ENCODE peak calls at places on chromosome 7, in six cellular contexts. W is mammary epithelial cell, N is fibroblast of lung, U is H9, T is IMR-90, E is neural progenitor cell. R is an unnamed sample.

GRCh38 chr7:155324012-155324917 is 26.6 kb downstream of the INSIG1 start:
- DNase-seq in W (no peak), N (no peak), U (no peak), T (no peak), E (no peak), R (no peak)

GRCh38 chr7:35975851-35976454 is 175.1 kb downstream of the SEPTIN7 start:
- DNase-seq in W (peak; percentile 59), N (peak; percentile 85), U (no peak), T (peak; percentile 77), E (peak; percentile 80), R (peak; percentile 84)

GRCh38 chr7:150373049-150373801 is 4.6 kb downstream of the REPIN1 start:
- DNase-seq in W (no peak), N (no peak), U (peak; percentile 34), T (no peak), E (peak; percentile 1), R (no peak)

GRCh38 chr7:77428777-77429231 is 12.7 kb upstream of the GSAP start:
- DNase-seq in W (no peak), N (no peak), U (no peak), T (no peak), E (peak; percentile 11), R (no peak)

GRCh38 chr7:63044721-63045120 is 953.9 kb upstream of the ZNF722 start:
- DNase-seq in W (no peak), N (no peak), U (no peak), T (no peak), E (no peak), R (no peak)

GRCh38 chr7:27154901-27155815 is 1.3 kb downstream of the HOXA7 start:
- DNase-seq in W (peak; percentile 84), N (no peak), U (no peak), T (no peak), E (no peak), R (no peak)

GRCh38 chr7:39659356-39660013 is 36.1 kb downstream of the RALA start:
- DNase-seq in W (no peak), N (no peak), U (no peak), T (peak; percentile 41), E (no peak), R (no peak)

GRCh38 chr7:42843209-42843800 is 68.6 kb downstream of the C7orf25 start:
- DNase-seq in W (no peak), N (peak; percentile 61), U (peak; percentile 75), T (peak; percentile 31), E (peak; percentile 78), R (peak; percentile 63)

GRCh38 chr7:41010418-41010817 is 692.5 kb downstream of the INHBA start:
- DNase-seq in W (no peak), N (peak; percentile 47), U (no peak), T (peak; percentile 10), E (no peak), R (no peak)

GRCh38 chr7:41005381-41005901 is 697.4 kb downstream of the INHBA start:
- DNase-seq in W (peak; percentile 88), N (peak; percentile 92), U (no peak), T (peak; percentile 92), E (no peak), R (peak; percentile 81)

GRCh38 chr7:41006591-41006990 is 696.3 kb downstream of the INHBA start:
- DNase-seq in W (peak; percentile 84), N (peak; percentile 58), U (no peak), T (peak; percentile 44), E (no peak), R (peak; percentile 97)

GRCh38 chr7:41010967-41011366 is 691.9 kb downstream of the INHBA start:
- DNase-seq in W (no peak), N (no peak), U (no peak), T (no peak), E (no peak), R (no peak)

GRCh38 chr7:41007351-41007751 is 695.5 kb downstream of the INHBA start:
- DNase-seq in W (no peak), N (no peak), U (no peak), T (no peak), E (no peak), R (peak; percentile 31)
- H3K4me1 ChIP-seq in W (peaks cover 48% of the 10 kb centered on the region), N (peaks cover 9% of the 10 kb centered on the region), U (no peaks in the 10 kb centered on the region), T (peaks cover 20% of the 10 kb centered on the region), E (no peaks in the 10 kb centered on the region), R (peaks cover 53% of the 10 kb centered on the region)

GRCh38 chr7:11128500-11128899 is 154.8 kb downstream of the PHF14 start:
- DNase-seq in W (no peak), N (no peak), U (no peak), T (no peak), E (no peak), R (no peak)
- H3K27ac ChIP-seq in W (no peak overlapping the region), N (no peak overlapping the region), U (no peak overlapping the region), T (no peak overlapping the region), E (no peak overlapping the region), R (no peak overlapping the region)

DNA sequence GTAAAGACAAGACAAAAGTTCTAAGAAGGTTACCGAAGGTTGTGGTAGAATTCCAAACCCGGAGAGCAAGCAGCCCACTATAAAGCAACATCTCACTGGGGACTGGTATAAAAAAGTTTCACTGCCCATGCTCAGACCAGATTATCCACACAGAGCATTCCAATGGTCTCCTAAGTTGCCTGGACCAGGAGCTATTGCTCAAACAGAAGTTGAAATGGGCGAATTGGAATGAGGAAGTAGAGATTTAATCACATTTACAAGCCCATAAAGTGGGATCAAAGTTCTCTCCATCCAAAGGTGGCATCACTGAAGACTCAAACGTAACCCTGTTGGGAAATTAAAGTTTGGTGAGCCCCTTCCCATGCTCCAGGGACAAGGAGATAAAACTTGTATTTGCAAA is 19.8 kb downstream of the OR2F1 start:
- DNase-seq in W (peak; percentile 19), N (no peak), U (no peak), T (no peak), E (no peak), R (peak; percentile 82)
- H2AFZ ChIP-seq in W (no peak overlapping the region), N (no peak overlapping the region), U (no peak overlapping the region), T (no peak overlapping the region), E (no peak overlapping the region), R (peak overlapping the region; percentile 61)

GRCh38 chr7:29416906-29417305 is 146.7 kb upstream of the PRR15 start:
- DNase-seq in W (no peak), N (no peak), U (no peak), T (no peak), E (no peak), R (no peak)

GRCh38 chr7:29412912-29413311 is 150.7 kb upstream of the PRR15 start:
- DNase-seq in W (no peak), N (no peak), U (no peak), T (no peak), E (no peak), R (peak; percentile 32)

GRCh38 chr7:29413511-29414178 is 150.0 kb upstream of the PRR15 start:
- DNase-seq in W (peak; percentile 79), N (no peak), U (no peak), T (no peak), E (no peak), R (peak; percentile 41)

GRCh38 chr7:29415215-29415614 is 148.4 kb upstream of the PRR15 start:
- DNase-seq in W (no peak), N (no peak), U (no peak), T (no peak), E (no peak), R (no peak)

DNA sequence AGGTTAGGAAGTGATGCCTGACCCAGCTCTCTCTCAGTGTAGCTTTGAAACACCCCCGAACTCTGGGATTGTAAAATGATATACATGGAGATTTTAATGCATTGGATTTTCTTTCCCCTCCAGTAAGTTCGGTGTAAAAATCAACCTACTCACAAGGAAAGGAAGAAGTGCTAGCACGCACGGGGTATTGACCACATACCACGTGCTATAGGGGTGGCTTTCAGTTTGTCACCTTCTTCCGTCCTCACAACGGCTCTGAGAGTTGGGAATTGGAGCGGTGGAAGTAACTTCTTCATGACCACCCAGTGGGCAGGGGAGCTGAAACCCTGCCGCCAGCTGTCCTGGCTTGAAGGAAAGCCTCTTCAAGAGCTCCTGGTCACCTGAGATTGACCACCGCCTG is 149.4 kb upstream of the PRR15 start:
- DNase-seq in W (no peak), N (no peak), U (no peak), T (no peak), E (no peak), R (no peak)
- H3K4me1 ChIP-seq in W (peaks cover 14% of the 10 kb centered on the region), N (no peaks in the 10 kb centered on the region), U (no peaks in the 10 kb centered on the region), T (no peaks in the 10 kb centered on the region), E (no peaks in the 10 kb centered on the region), R (peaks cover 3% of the 10 kb centered on the region)

DNA sequence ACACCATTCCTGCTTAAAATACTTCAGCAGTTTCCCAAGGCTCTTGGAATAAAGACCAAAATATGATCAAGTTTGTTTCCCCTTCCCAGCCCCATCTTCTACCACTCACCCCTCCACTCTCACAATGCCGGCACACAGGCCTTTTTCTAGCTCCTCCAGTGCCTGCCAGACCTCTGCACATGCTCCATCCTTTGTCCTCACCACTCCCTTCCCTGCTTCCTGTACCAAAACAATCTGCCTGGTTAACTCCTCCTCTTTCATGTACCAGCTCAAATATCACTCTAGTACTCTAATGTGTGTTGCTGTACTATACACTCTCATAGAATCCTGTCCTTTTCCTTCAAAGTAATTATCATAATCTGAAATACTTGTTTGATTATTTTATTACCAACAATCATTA is 19.4 kb downstream of the SCRN1 start:
- DNase-seq in W (no peak), N (no peak), U (no peak), T (no peak), E (no peak), R (peak; percentile 9)
- H3K27ac ChIP-seq in W (no peak overlapping the region), N (no peak overlapping the region), U (no peak overlapping the region), T (no peak overlapping the region), E (no peak overlapping the region), R (no peak overlapping the region)

DNA sequence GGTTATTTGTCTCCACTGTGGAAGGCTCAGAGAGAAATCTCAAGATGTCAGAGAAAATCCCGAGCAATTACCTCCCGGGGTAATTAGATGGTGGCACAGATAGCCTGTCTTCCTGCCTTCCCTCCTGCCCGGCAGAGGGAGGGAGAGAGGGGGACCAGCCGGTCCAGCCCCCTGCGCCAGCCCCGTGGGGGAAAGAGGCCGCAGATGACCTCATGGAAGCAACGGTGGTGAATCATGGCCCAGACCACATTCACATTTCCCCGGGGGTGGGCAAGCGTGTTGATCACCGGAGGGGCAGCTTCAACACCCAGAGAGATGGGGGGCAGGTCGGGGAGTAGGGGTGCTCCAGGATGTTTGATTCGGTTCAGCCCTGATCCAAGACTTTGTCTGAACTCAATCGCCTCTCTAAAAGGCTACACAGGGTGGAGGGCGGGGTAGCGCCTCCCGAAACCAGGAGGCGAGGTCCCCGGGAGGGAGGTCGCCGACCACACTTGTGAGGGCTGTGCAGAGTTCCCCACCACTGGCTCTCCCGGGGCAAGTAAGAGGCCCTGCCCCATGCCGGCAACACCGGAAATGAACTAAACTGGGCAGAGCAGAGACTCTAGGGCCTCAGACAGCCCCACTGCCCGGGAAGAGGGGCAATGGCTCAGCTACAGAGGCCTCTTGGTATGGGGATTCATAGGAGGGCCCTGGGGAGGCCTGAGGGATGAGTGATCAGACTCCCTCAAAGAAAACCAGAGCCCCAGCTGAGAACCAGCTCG is 89.1 kb upstream of the MYL10 start:
- DNase-seq in W (no peak), N (peak; percentile 4), U (no peak), T (peak; percentile 86), E (no peak), R (no peak)
- H2AFZ ChIP-seq in W (peak overlapping the region; percentile 25), N (no peak overlapping the region), U (no peak overlapping the region), T (peak overlapping the region; percentile 82), E (no peak overlapping the region), R (no peak overlapping the region)

DNA sequence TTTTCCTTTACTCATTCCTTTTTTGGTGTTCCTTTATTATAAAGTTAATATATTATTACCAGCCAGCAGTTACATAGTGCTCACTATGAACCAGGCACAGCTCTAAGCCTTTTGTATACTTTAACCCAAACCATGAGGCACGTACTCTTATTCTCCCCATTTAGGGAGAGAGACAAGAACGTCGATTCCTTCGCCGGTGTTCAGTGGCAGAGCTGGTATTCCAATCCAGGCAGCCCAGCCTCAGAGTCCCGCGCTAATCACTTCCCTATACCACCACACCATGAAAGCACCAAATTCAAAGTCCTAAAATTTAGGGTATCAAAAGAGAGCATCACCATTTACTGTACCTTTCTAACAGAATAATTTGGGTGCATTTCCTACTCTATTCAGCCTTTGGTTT is 218.5 kb upstream of the KLF14 start:
- DNase-seq in W (no peak), N (no peak), U (no peak), T (no peak), E (no peak), R (no peak)
- H3K4me1 ChIP-seq in W (peaks cover 10% of the 10 kb centered on the region), N (peaks cover 9% of the 10 kb centered on the region), U (peaks cover 9% of the 10 kb centered on the region), T (peaks cover 26% of the 10 kb centered on the region), E (no peaks in the 10 kb centered on the region), R (no peaks in the 10 kb centered on the region)